ENCODE peak calls at places on chromosomes 7 and 10, in eight cellular contexts. X, Z, W, V, L, U, Q and T are unnamed samples.

GRCh38 chr10:43116596-43116995 is 21.6 kb upstream of the CSGALNACT2 start:
- DNase-seq in L (no peak), X (no peak), U (no peak), Z (no peak), Q (no peak), V (no peak), W (no peak), T (no peak)

GRCh38 chr10:58178811-58179210 is 88.9 kb downstream of the IPMK start:
- DNase-seq in Z (no peak), W (no peak), U (no peak), X (no peak), L (no peak), Q (no peak), V (no peak), T (peak)

GRCh38 chr7:103637080-103637479 is 191.1 kb upstream of the SLC26A5 start:
- DNase-seq in V (no peak), W (no peak), Q (no peak), U (no peak), Z (no peak), L (no peak), X (no peak), T (peak)

GRCh38 chr10:114801411-114801813 is 20.2 kb upstream of the FHIP2A start:
- DNase-seq in U (no peak), V (no peak), L (no peak), Z (no peak), X (peak), W (peak), Q (no peak), T (no peak)

GRCh38 chr7:77699056-77699455 is 2.8 kb downstream of the RSBN1L start:
- DNase-seq in X (peak), L (no peak), V (no peak), W (no peak), Q (no peak), Z (no peak), U (no peak), T (no peak)

GRCh38 chr7:977326-978048 is 2.1 kb upstream of the COX19 start:
- DNase-seq in X (peak), Z (no peak), W (no peak), U (no peak), Q (no peak), V (peak), L (peak), T (no peak)

GRCh38 chr7:25308246-25308645 is 80.0 kb upstream of the NPVF start:
- DNase-seq in X (no peak), U (no peak), L (no peak), W (no peak), Z (no peak), Q (no peak), V (no peak), T (no peak)

GRCh38 chr10:37710831-37711616 is 146.4 kb downstream of the ZNF248 start:
- DNase-seq in L (no peak), U (no peak), V (no peak), Q (no peak), Z (no peak), X (no peak), W (no peak), T (peak)

GRCh38 chr7:134784251-134785049 is 5.0 kb downstream of the CALD1 start:
- DNase-seq in W (no peak), X (no peak), U (no peak), V (no peak), L (no peak), Z (no peak), Q (no peak), T (no peak)

GRCh38 chr7:11811709-11812108 is 20.3 kb downstream of the THSD7A start:
- DNase-seq in V (no peak), X (no peak), W (no peak), Z (no peak), Q (no peak), U (no peak), L (no peak), T (no peak)